ENCODE peak calls at places on chromosomes 2 and 18, in ten cellular contexts. I is neural progenitor cell, L is PC-3, Q is endothelial cell of umbilical vein, W is Karpas-422, T is HepG2, G is fibroblast of lung, K is hepatocyte, H is SK-N-SH, C is DND-41. J is an unnamed sample.

GRCh38 chr18:3966985-3967856 is 487.9 kb downstream of the DLGAP1 start:
- DNase-seq in I (peak; percentile 26), L (peak; percentile 29), Q (no peak), W (no peak), T (no peak), G (peak; percentile 79), K (peak; percentile 16), H (no peak), C (no peak), J (no peak)

GRCh38 chr2:238060542-238061309 is at the start of gene SCLY:
- DNase-seq in I (peak; percentile 99), L (peak; percentile 97), Q (peak; percentile 98), W (peak; percentile 99), T (peak; percentile 97), G (peak; percentile 96), K (peak; percentile 99), H (peak; percentile 99), C (peak; percentile 98), J (peak; percentile 97)

GRCh38 chr18:6249110-6249680 is 165.5 kb downstream of the L3MBTL4 start:
- DNase-seq in I (no peak), L (no peak), Q (no peak), W (no peak), T (no peak), G (no peak), K (no peak), H (no peak), C (no peak), J (no peak)

GRCh38 chr2:51919395-51919794 is 887.5 kb upstream of the NRXN1 start:
- DNase-seq in I (no peak), L (peak; percentile 82), Q (no peak), W (no peak), T (no peak), G (peak; percentile 52), K (no peak), H (no peak), C (no peak), J (no peak)

GRCh38 chr2:156057647-156058046 is 274.9 kb downstream of the NR4A2 start:
- DNase-seq in I (no peak), L (peak; percentile 93), Q (no peak), W (no peak), T (no peak), G (peak; percentile 2), K (no peak), H (no peak), C (no peak), J (no peak)

GRCh38 chr2:75466708-75467311 is 93.9 kb downstream of the EVA1A start:
- DNase-seq in I (peak; percentile 65), L (peak; percentile 65), Q (peak; percentile 18), W (peak; percentile 84), T (peak; percentile 39), G (peak; percentile 36), K (peak; percentile 34), H (peak; percentile 22), C (no peak), J (peak; percentile 43)

GRCh38 chr2:28668106-28668814 is 83.4 kb upstream of the PPP1CB start:
- DNase-seq in I (no peak), L (no peak), Q (no peak), W (no peak), T (no peak), G (no peak), K (no peak), H (no peak), C (no peak), J (no peak)

GRCh38 chr2:197307933-197308521 is 2.6 kb downstream of the ANKRD44 start:
- DNase-seq in I (no peak), L (no peak), Q (no peak), W (no peak), T (no peak), G (no peak), K (no peak), H (no peak), C (peak; percentile 38), J (peak; percentile 48)

DNA sequence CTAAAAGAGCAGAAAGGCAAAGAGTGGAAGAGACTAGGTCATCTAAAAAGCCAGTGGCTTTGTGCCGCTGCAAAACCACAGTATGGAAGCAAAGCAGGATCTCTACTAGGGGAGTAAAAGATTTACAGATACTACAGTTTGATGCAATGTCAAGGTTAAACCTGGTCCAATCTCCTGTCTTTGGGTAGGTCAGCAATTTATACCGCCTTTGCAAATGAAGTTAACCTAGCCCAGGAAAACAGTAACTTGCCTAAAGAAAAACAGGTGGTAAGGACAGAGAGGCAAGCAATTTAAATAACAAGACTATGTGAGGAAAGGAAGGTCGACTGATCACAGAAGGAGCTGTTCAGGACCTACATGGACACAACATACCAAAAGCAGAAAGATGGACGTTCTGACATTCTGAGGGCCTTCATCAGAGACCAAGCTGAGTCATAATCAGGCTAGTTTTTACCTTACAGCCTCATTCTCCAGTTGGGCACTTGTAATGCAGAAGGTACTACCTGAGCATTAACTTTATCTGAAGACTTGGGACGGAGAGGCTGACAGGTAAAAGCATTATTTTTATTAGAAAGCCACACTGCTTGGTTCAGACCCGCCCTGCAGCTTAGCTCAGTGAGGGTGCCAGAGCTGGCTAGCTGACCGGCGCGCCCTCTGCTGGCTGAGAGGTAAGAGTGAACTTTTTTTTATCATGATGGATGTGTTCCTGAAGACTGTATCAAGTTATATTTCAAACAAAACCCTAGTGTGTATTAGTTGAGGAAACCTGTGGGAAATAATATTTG is 15.9 kb downstream of the CDKL4 start:
- DNase-seq in I (peak; percentile 81), L (peak; percentile 65), Q (peak; percentile 81), W (peak; percentile 90), T (peak; percentile 73), G (peak; percentile 58), K (peak; percentile 86), H (peak; percentile 81), C (peak; percentile 77), J (peak; percentile 69)
- H2AFZ ChIP-seq in I (peak overlapping the region; percentile 97), L (peak overlapping the region; percentile 33), Q (peak overlapping the region; percentile 86), W (peak overlapping the region; percentile 43), T (peak overlapping the region; percentile 99), G (peak overlapping the region; percentile 64), K (peak overlapping the region; percentile 60), H (peak overlapping the region; percentile 57), C (peak overlapping the region; percentile 15), J (peak overlapping the region; percentile 83)

GRCh38 chr2:217371681-217372297 is 511.9 kb upstream of the TNP1 start:
- DNase-seq in I (peak; percentile 82), L (no peak), Q (no peak), W (no peak), T (peak; percentile 22), G (peak; percentile 71), K (no peak), H (no peak), C (no peak), J (no peak)

GRCh38 chr2:217370391-217370790 is 510.5 kb upstream of the TNP1 start:
- DNase-seq in I (no peak), L (peak; percentile 96), Q (no peak), W (no peak), T (peak; percentile 21), G (peak; percentile 98), K (no peak), H (no peak), C (no peak), J (no peak)

GRCh38 chr2:217367464-217367863 is 507.6 kb upstream of the TNP1 start:
- DNase-seq in I (no peak), L (peak; percentile 90), Q (no peak), W (no peak), T (no peak), G (peak; percentile 60), K (no peak), H (no peak), C (no peak), J (no peak)

GRCh38 chr2:217366996-217367395 is 507.1 kb upstream of the TNP1 start:
- DNase-seq in I (no peak), L (peak; percentile 84), Q (no peak), W (no peak), T (no peak), G (peak; percentile 52), K (no peak), H (no peak), C (no peak), J (no peak)

DNA sequence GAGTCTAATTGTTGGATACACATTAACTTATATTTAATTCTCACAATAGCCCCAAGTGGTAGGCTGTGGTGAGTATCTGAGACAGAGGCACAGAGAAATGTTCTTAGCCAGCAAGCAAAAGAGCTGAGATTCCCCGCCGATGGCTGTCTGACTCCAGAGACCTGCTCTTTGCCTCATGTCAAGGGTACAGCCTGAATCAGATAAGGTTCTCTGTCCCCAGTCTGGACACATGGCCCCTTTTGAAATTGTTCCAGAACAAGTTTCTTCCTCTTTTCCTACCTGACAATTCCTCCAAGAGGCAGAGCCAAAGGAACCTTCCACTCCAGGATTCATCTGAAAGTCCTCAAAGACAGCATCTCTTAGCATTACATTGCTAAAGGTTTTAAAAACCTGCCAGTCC is 512.9 kb upstream of the TNP1 start:
- DNase-seq in I (no peak), L (no peak), Q (no peak), W (no peak), T (no peak), G (no peak), K (no peak), H (peak; percentile 26), C (no peak), J (no peak)
- H3K27ac ChIP-seq in I (no peak overlapping the region), L (no peak overlapping the region), Q (no peak overlapping the region), W (no peak overlapping the region), T (no peak overlapping the region), G (no peak overlapping the region), K (no peak overlapping the region), H (peak overlapping the region; percentile 58), C (no peak overlapping the region), J (no peak overlapping the region)

DNA sequence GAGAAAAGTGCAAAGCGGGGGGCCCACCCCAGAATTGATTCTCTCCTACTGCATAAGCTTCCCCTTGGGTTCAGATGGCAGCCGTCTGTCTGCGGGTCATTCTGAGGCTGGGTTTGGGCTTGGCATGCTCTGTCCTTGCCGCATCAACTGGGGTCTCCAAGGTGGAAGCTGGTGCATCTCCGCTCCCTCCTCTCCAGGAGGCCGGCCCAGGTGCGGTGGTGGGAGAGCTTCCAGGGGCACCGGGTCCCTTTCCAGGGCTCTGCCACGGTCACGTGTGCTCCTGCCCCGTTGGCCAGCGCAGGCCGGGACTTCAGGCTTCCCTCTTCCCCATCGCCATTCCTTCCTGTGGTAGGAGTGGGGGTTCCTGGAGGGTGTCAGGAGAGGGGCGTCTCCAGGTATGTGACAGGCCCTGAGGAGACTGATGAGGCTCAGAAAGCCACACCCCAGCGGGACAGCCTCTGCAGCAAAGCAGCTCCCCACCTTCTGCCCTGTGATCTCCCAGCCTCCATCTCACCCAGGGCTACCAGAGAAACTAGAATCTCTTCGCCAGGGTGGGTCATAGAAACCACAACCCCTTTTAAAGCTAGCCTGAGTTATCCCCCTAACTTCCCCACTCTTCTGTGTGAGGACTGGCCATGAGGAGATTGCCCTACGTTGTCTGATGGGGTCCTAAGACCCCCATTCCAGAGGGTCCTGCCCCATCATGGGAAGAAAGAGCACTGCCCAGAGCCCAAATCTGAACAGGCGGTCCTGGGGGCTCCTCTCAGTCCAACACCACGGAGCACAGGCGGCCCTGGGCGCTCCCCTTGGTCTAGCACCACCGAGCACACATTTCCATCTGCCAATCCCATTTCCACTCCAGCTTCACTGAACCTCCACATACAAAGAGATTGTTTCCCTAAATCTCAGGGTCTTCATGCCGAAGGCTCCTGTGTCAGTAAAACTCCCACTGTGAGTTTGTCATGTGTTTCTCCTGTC is 76.6 kb downstream of the SLC66A2 start:
- DNase-seq in I (no peak), L (no peak), Q (no peak), W (no peak), T (no peak), G (no peak), K (no peak), H (no peak), C (no peak), J (no peak)
- H2AFZ ChIP-seq in I (no peak overlapping the region), L (no peak overlapping the region), Q (no peak overlapping the region), W (no peak overlapping the region), T (no peak overlapping the region), G (no peak overlapping the region), K (no peak overlapping the region), H (no peak overlapping the region), C (no peak overlapping the region), J (no peak overlapping the region)

DNA sequence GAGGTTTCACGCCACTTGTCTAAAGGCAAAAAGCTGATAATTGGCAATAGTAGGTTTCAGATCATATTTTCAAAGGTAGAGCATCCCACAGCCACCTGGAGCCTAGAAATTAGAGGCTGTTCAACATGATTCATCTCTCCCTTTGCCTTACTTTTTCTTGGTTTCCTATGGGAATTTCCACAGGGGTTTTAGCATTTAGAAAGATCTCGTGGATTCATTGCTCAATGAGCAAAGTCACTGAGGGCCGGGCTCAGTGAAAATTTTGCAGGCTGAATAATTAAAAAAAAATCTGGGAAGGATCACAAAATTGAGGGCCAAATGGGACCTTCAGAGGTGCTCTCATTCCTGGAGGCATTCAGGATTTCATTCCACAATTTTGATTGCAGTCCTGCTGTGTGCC is 137.1 kb downstream of the VAPA start:
- DNase-seq in I (no peak), L (no peak), Q (no peak), W (no peak), T (no peak), G (no peak), K (no peak), H (no peak), C (no peak), J (no peak)
- H3K27ac ChIP-seq in I (no peak overlapping the region), L (no peak overlapping the region), Q (no peak overlapping the region), W (no peak overlapping the region), T (no peak overlapping the region), G (no peak overlapping the region), K (no peak overlapping the region), H (no peak overlapping the region), C (no peak overlapping the region), J (no peak overlapping the region)